ENCODE peak calls at places on chromosomes 2 and 18, in ten cellular contexts. P, B, J, L, R, W, C, U, O and T are unnamed samples.

GRCh38 chr18:66916834-66917233 is 312.9 kb upstream of the CDH19 start:
- DNase-seq in U (no peak), B (no peak), L (no peak), W (no peak), J (no peak), C (no peak), R (no peak), P (no peak), O (no peak), T (no peak)

GRCh38 chr2:111032721-111033532 is 87.8 kb upstream of the BCL2L11 start:
- DNase-seq in W (no peak), L (no peak), O (no peak), J (peak), C (no peak), P (no peak), R (peak), U (no peak), B (peak), T (peak)

GRCh38 chr2:76895469-76895868 is 626.7 kb downstream of the LRRTM4 start:
- DNase-seq in L (no peak), W (no peak), B (no peak), R (peak), C (no peak), O (no peak), J (no peak), U (no peak), P (no peak), T (no peak)

GRCh38 chr2:188158337-188159100 is 133.2 kb upstream of the GULP1 start:
- DNase-seq in R (peak), B (no peak), C (no peak), L (no peak), P (no peak), U (no peak), J (no peak), O (no peak), W (peak), T (peak)

GRCh38 chr2:195056001-195056400 is 601.0 kb upstream of the SLC39A10 start:
- DNase-seq in W (no peak), L (peak), P (no peak), B (no peak), R (no peak), U (no peak), O (no peak), J (no peak), C (no peak), T (no peak)

GRCh38 chr2:189580662-189581353 is at the start of gene SLC40A1:
- DNase-seq in B (no peak), L (peak), O (peak), J (peak), W (peak), P (peak), U (peak), C (peak), R (peak), T (no peak)

GRCh38 chr2:28437142-28437835 is 44.6 kb downstream of the FOSL2 start:
- DNase-seq in O (no peak), P (no peak), U (no peak), B (no peak), W (no peak), C (no peak), J (peak), L (no peak), R (peak), T (no peak)

GRCh38 chr2:6855860-6856547 is 9.7 kb downstream of the CMPK2 start:
- DNase-seq in B (no peak), O (no peak), W (no peak), L (no peak), R (peak), U (no peak), P (no peak), J (no peak), C (no peak), T (no peak)

GRCh38 chr2:195923889-195924288 is 144.7 kb downstream of the DNAH7 start:
- DNase-seq in P (no peak), L (no peak), B (no peak), R (no peak), C (no peak), W (no peak), J (no peak), U (no peak), O (no peak), T (no peak)

GRCh38 chr2:27086722-27087446 is at the start of gene KHK:
- DNase-seq in U (no peak), J (peak), P (no peak), C (no peak), B (no peak), L (peak), R (peak), O (no peak), W (peak), T (peak)

GRCh38 chr2:57397550-57398360 is 648.9 kb upstream of the VRK2 start:
- DNase-seq in B (no peak), C (no peak), J (no peak), L (no peak), W (no peak), P (no peak), U (no peak), O (no peak), R (no peak), T (no peak)

GRCh38 chr2:218301176-218301819 is 9.0 kb upstream of the TMBIM1 start:
- DNase-seq in U (peak), C (peak), B (peak), P (peak), L (peak), J (peak), W (peak), R (peak), O (peak), T (peak)

GRCh38 chr2:96863575-96864342 is 5.9 kb upstream of the ANKRD39 start:
- DNase-seq in C (no peak), J (no peak), P (no peak), B (no peak), U (no peak), R (no peak), W (no peak), O (no peak), L (no peak), T (no peak)

GRCh38 chr2:178761759-178762371 is 45.4 kb downstream of the TTN start:
- DNase-seq in B (peak), U (no peak), L (peak), J (no peak), W (peak), O (peak), R (peak), P (peak), C (peak), T (no peak)

GRCh38 chr2:164599954-164600589 is 21.2 kb downstream of the GRB14 start:
- DNase-seq in U (no peak), P (peak), B (peak), L (peak), W (peak), J (peak), R (peak), O (no peak), C (peak), T (peak)

GRCh38 chr18:72427721-72428120 is 116.4 kb downstream of the CBLN2 start:
- DNase-seq in U (no peak), O (no peak), W (peak), L (no peak), R (no peak), C (no peak), P (no peak), J (no peak), B (no peak), T (peak)

GRCh38 chr18:36481201-36481657 is 183.7 kb downstream of the FHOD3 start:
- DNase-seq in O (no peak), J (no peak), L (no peak), U (no peak), C (no peak), R (peak), P (no peak), B (no peak), W (no peak), T (no peak)

GRCh38 chr18:331231-331771 is 63.5 kb upstream of the THOC1 start:
- DNase-seq in B (no peak), J (no peak), R (peak), W (peak), O (no peak), P (no peak), C (no peak), U (no peak), L (no peak), T (peak)

GRCh38 chr18:8794133-8794986 is 89.0 kb downstream of the MTCL1 start:
- DNase-seq in W (peak), P (no peak), L (no peak), J (peak), U (no peak), C (no peak), O (no peak), B (peak), R (peak), T (no peak)

GRCh38 chr2:206983156-206983875 is 44.0 kb downstream of the CPO start:
- DNase-seq in P (no peak), C (no peak), W (peak), O (no peak), B (no peak), J (no peak), L (no peak), U (no peak), R (peak), T (no peak)

GRCh38 chr2:223944166-223944703 is 900 bp downstream of the WDFY1 start:
- DNase-seq in L (peak), P (peak), W (peak), R (no peak), O (no peak), U (no peak), J (peak), C (peak), B (no peak), T (peak)

GRCh38 chr2:75221872-75222271 is 22.6 kb upstream of the TACR1 start:
- DNase-seq in U (no peak), O (no peak), W (peak), L (no peak), P (no peak), J (no peak), C (no peak), R (peak), B (no peak), T (peak)

GRCh38 chr2:37156071-37156856 is 516 bp downstream of the EIF2AK2 start:
- DNase-seq in L (peak), C (peak), R (peak), W (peak), B (peak), U (no peak), P (peak), J (peak), O (peak), T (peak)

GRCh38 chr2:75609937-75610508 is 36.6 kb upstream of the MRPL19 start:
- DNase-seq in J (no peak), W (peak), L (no peak), B (no peak), C (no peak), U (no peak), O (no peak), R (no peak), P (no peak), T (no peak)

GRCh38 chr2:47536696-47537095 is 133.7 kb downstream of the MSH2 start:
- DNase-seq in L (no peak), U (no peak), W (no peak), B (no peak), P (no peak), J (no peak), R (peak), O (no peak), C (no peak), T (no peak)

GRCh38 chr18:68596016-68596415 is 118.9 kb downstream of the TMX3 start:
- DNase-seq in U (no peak), O (no peak), P (no peak), W (no peak), J (no peak), R (no peak), C (no peak), B (no peak), L (no peak), T (no peak)

GRCh38 chr2:181239400-181239799 is 217.8 kb upstream of the ITGA4 start:
- DNase-seq in C (peak), U (no peak), W (no peak), B (peak), O (no peak), P (peak), J (no peak), L (no peak), R (peak), T (no peak)

GRCh38 chr18:2513616-2514015 is 57.7 kb downstream of the METTL4 start:
- DNase-seq in J (no peak), L (peak), U (no peak), B (no peak), P (no peak), O (no peak), C (no peak), R (no peak), W (no peak), T (no peak)

GRCh38 chr2:232951891-232952290 is 61.2 kb downstream of the NGEF start:
- DNase-seq in B (no peak), U (no peak), R (peak), W (peak), O (no peak), L (no peak), P (no peak), C (no peak), J (no peak), T (peak)

GRCh38 chr2:213451542-213452256 is 167.4 kb downstream of the SPAG16 start:
- DNase-seq in U (no peak), C (no peak), B (no peak), J (peak), W (no peak), P (no peak), O (no peak), R (no peak), L (peak), T (no peak)

GRCh38 chr18:23890589-23890988 is 124.0 kb upstream of the TTC39C start:
- DNase-seq in W (peak), J (no peak), R (peak), P (no peak), B (no peak), L (no peak), U (no peak), C (no peak), O (no peak), T (peak)

GRCh38 chr18:22088029-22088428 is 81.4 kb upstream of the GATA6 start:
- DNase-seq in B (no peak), P (no peak), O (no peak), L (no peak), C (no peak), R (peak), J (peak), U (no peak), W (no peak), T (no peak)

GRCh38 chr2:211351998-211352397 is 795.6 kb downstream of the CPS1 start:
- DNase-seq in R (no peak), P (no peak), L (no peak), J (no peak), B (no peak), C (no peak), O (no peak), W (no peak), U (no peak), T (no peak)

GRCh38 chr2:219851801-219852481 is 224.5 kb downstream of the SLC4A3 start:
- DNase-seq in W (peak), R (peak), C (no peak), P (no peak), L (no peak), B (no peak), J (no peak), O (no peak), U (no peak), T (peak)

GRCh38 chr2:13193075-13193474 is 476.3 kb downstream of the TRIB2 start:
- DNase-seq in J (no peak), L (peak), O (no peak), B (no peak), P (peak), R (no peak), U (no peak), C (no peak), W (peak), T (peak)

GRCh38 chr18:77055429-77056310 is 76.9 kb downstream of the MBP start:
- DNase-seq in O (no peak), L (peak), P (peak), C (no peak), J (no peak), W (no peak), B (no peak), R (no peak), U (no peak), T (no peak)

GRCh38 chr2:237673130-237673921 is 45.9 kb downstream of the LRRFIP1 start:
- DNase-seq in L (peak), U (peak), J (peak), O (peak), P (peak), C (peak), B (peak), W (peak), R (no peak), T (no peak)

GRCh38 chr18:51582551-51582950 is 385.1 kb upstream of the MEX3C start:
- DNase-seq in P (no peak), O (no peak), J (no peak), L (no peak), B (no peak), U (no peak), C (no peak), R (no peak), W (no peak), T (no peak)